ENCODE peak calls at places on chromosomes 12 and 14, in five cellular contexts. R is BE2C, H is testis, E is fibroblast of lung, P is transverse colon. B is an unnamed sample.

GRCh38 chr14:100531591-100532121 is 55.6 kb downstream of the BEGAIN start:
- DNase-seq in E (no peak), R (peak; percentile 10), P (no peak), H (no peak), B (no peak)

GRCh38 chr14:22047105-22047504 is 373.5 kb upstream of the OR4E1 start:
- DNase-seq in H (peak; percentile 31), P (no peak), E (no peak), R (no peak), B (peak; percentile 31)

GRCh38 chr14:85387181-85387580 is 142.8 kb upstream of the FLRT2 start:
- DNase-seq in H (no peak), E (no peak), P (no peak), R (no peak), B (no peak)

GRCh38 chr12:26564391-26564790 is 268.6 kb downstream of the ITPR2 start:
- DNase-seq in P (no peak), H (no peak), R (no peak), E (peak; percentile 79), B (no peak)

GRCh38 chr12:124388679-124389536 is 94.0 kb downstream of the RFLNA start:
- DNase-seq in P (peak; percentile 85), H (peak; percentile 92), E (peak; percentile 91), R (peak; percentile 89), B (peak; percentile 88)

GRCh38 chr14:87811246-87811645 is 181.7 kb downstream of the GALC start:
- DNase-seq in H (no peak), P (no peak), E (no peak), R (no peak), B (no peak)

GRCh38 chr12:26661399-26661798 is 171.6 kb downstream of the ITPR2 start:
- DNase-seq in P (no peak), E (no peak), R (no peak), H (no peak), B (no peak)

GRCh38 chr12:6742833-6743232 is 10.1 kb downstream of the MLF2 start:
- DNase-seq in R (no peak), P (no peak), H (no peak), E (no peak), B (no peak)

GRCh38 chr14:104723651-104724406 is at the start of gene ADSS1:
- DNase-seq in E (peak; percentile 32), H (peak; percentile 67), P (peak; percentile 74), R (peak; percentile 67), B (peak; percentile 66)

GRCh38 chr12:571795-572531 is 91.3 kb downstream of the NINJ2 start:
- DNase-seq in H (peak; percentile 73), E (no peak), P (no peak), R (no peak), B (no peak)

GRCh38 chr14:21219561-21220111 is 49.6 kb downstream of the HNRNPC start:
- DNase-seq in E (no peak), P (no peak), H (no peak), R (no peak), B (no peak)

GRCh38 chr12:93247313-93248057 is 130.2 kb upstream of the NUDT4 start:
- DNase-seq in E (peak; percentile 49), R (no peak), P (no peak), H (peak; percentile 17), B (no peak)

GRCh38 chr12:46214668-46215429 is 54.0 kb downstream of the SLC38A1 start:
- DNase-seq in H (no peak), R (no peak), P (peak; percentile 66), E (peak; percentile 25), B (peak; percentile 45)

GRCh38 chr14:89399594-89400068 is 17.4 kb downstream of the FOXN3 start:
- DNase-seq in P (no peak), R (peak; percentile 55), E (peak; percentile 89), H (no peak), B (no peak)

GRCh38 chr14:80278293-80279037 is 67.2 kb upstream of the DIO2 start:
- DNase-seq in P (no peak), H (no peak), E (peak; percentile 71), R (no peak), B (peak; percentile 8)

GRCh38 chr14:59847711-59848110 is 22.9 kb downstream of the RTN1 start:
- DNase-seq in E (no peak), P (no peak), R (no peak), H (no peak), B (no peak)

GRCh38 chr14:92797935-92798653 is 4.0 kb downstream of the GOLGA5 start:
- DNase-seq in H (no peak), R (no peak), E (no peak), P (no peak), B (no peak)

GRCh38 chr12:76762556-76762955 is 1.4 kb upstream of the ZDHHC17 start:
- DNase-seq in H (no peak), P (no peak), E (no peak), R (no peak), B (no peak)

GRCh38 chr12:78229491-78230209 is 399.0 kb downstream of the NAV3 start:
- DNase-seq in P (peak; percentile 44), H (peak; percentile 66), R (peak; percentile 62), E (peak; percentile 54), B (peak; percentile 43)

GRCh38 chr14:101835166-101835557 is 73.7 kb downstream of the PPP2R5C start:
- DNase-seq in R (no peak), E (peak; percentile 52), P (no peak), H (no peak), B (no peak)

GRCh38 chr12:122029620-122030426 is 8.1 kb downstream of the BCL7A start:
- DNase-seq in P (no peak), E (no peak), H (peak; percentile 79), R (no peak), B (no peak)

GRCh38 chr12:104213952-104214351 is 1.6 kb upstream of the TXNRD1 start:
- DNase-seq in E (peak; percentile 86), H (no peak), P (no peak), R (no peak), B (no peak)

GRCh38 chr14:90728951-90729350 is 87.3 kb downstream of the TTC7B start:
- DNase-seq in P (no peak), H (no peak), R (no peak), E (no peak), B (no peak)

GRCh38 chr12:5648692-5649338 is 216.9 kb downstream of the NTF3 start:
- DNase-seq in H (no peak), E (peak; percentile 19), P (no peak), R (no peak), B (peak; percentile 73)

GRCh38 chr14:38964630-38965029 is 138.4 kb downstream of the SEC23A start:
- DNase-seq in R (no peak), H (no peak), E (peak; percentile 79), P (no peak), B (no peak)

GRCh38 chr14:69643430-69644200 is 32.2 kb downstream of the SUSD6 start:
- DNase-seq in P (peak; percentile 86), E (peak; percentile 83), R (no peak), H (no peak), B (peak; percentile 95)

GRCh38 chr12:111529424-111530368 is 69.4 kb downstream of the ATXN2 start:
- DNase-seq in P (peak; percentile 41), R (peak; percentile 58), E (peak; percentile 56), H (no peak), B (peak; percentile 50)

GRCh38 chr12:3218150-3218845 is 141.1 kb downstream of the TSPAN9 start:
- DNase-seq in R (peak; percentile 85), E (peak; percentile 76), P (peak; percentile 45), H (peak; percentile 87), B (no peak)

GRCh38 chr12:133120385-133121191 is 9.5 kb downstream of the ZNF891 start:
- DNase-seq in H (no peak), R (no peak), P (no peak), E (no peak), B (no peak)
- H3K9me3 ChIP-seq in H (no peaks in the 10 kb centered on the region), R (peaks cover 25% of the 10 kb centered on the region), P (peaks cover 100% of the 10 kb centered on the region), E (no peaks in the 10 kb centered on the region), B (peaks cover 8% of the 10 kb centered on the region)

DNA sequence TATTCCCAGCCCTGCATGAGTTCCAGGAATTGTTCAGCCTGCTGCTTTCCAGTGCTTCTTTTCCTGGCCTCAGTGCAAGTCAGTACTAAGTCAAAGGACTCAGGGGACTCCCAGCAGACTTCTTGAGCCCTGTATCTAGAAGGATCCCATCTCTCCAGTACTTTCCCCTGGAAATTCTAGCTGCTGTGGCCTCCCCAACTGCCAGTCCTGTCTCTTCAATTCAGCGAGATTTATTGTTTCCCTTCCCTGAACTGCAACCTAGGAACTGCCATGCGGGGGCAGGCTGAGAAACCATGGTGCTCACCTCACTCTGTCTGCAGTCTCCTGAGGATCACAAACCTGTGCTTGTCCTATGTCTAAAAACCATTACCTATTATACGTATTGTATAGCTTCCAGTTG is 31.8 kb downstream of the ZNF605 start:
- DNase-seq in R (no peak), E (no peak), H (no peak), P (no peak), B (no peak)
- H3K9me3 ChIP-seq in R (peaks cover 16% of the 10 kb centered on the region), E (peaks cover 8% of the 10 kb centered on the region), H (no peaks in the 10 kb centered on the region), P (peaks cover 99% of the 10 kb centered on the region), B (peaks cover 11% of the 10 kb centered on the region)

GRCh38 chr12:34124608-34125007 is 102.3 kb downstream of the ALG10 start:
- DNase-seq in H (peak; percentile 50), P (no peak), E (no peak), R (no peak), B (no peak)

GRCh38 chr12:34121360-34121759 is 99.1 kb downstream of the ALG10 start:
- DNase-seq in P (no peak), H (no peak), R (no peak), E (no peak), B (no peak)

DNA sequence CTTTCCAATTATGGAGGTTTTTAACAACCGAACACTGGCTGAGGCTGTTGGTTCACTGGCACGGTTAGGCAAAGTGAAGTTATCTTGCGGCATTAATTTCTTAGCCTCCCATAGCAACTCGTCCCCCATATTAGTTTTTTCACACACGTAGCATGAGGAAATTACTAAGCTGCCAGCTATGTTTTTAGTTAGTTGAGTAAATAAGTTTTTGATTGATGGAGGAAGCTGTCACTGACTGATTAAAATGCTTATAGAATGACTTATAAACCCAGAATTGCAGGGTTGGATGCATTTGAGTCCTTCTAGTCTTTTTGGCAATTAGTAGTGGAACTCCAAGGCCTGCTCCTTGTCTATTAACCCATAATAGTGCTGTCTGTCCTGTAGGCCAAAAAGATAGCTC is 97.1 kb downstream of the ALG10 start:
- DNase-seq in R (no peak), H (no peak), E (no peak), P (no peak), B (no peak)
- H3K9me3 ChIP-seq in R (no peaks in the 10 kb centered on the region), H (no peaks in the 10 kb centered on the region), E (no peaks in the 10 kb centered on the region), P (no peaks in the 10 kb centered on the region), B (no peaks in the 10 kb centered on the region)

GRCh38 chr12:34607520-34608195 is 585.4 kb downstream of the ALG10 start:
- DNase-seq in E (no peak), H (no peak), R (no peak), P (no peak), B (no peak)

GRCh38 chr12:34604631-34605509 is 582.6 kb downstream of the ALG10 start:
- DNase-seq in H (no peak), E (no peak), R (no peak), P (no peak), B (no peak)

GRCh38 chr12:34605510-34605887 is 583.2 kb downstream of the ALG10 start:
- DNase-seq in P (no peak), H (no peak), E (no peak), R (no peak), B (no peak)

GRCh38 chr12:34605955-34606748 is 583.9 kb downstream of the ALG10 start:
- DNase-seq in R (no peak), H (no peak), P (no peak), E (no peak), B (no peak)

GRCh38 chr12:34606749-34607519 is 584.6 kb downstream of the ALG10 start:
- DNase-seq in E (no peak), H (no peak), P (no peak), R (no peak), B (no peak)
- H3K9me3 ChIP-seq in E (no peaks in the 10 kb centered on the region), H (no peaks in the 10 kb centered on the region), P (peaks cover 40% of the 10 kb centered on the region), R (no peaks in the 10 kb centered on the region), B (no peaks in the 10 kb centered on the region)

GRCh38 chr12:133105620-133106019 is 24.5 kb downstream of the ZNF891 start:
- DNase-seq in E (no peak), P (no peak), H (no peak), R (no peak), B (no peak)
- H3K9me3 ChIP-seq in E (peaks cover 7% of the 10 kb centered on the region), P (peaks cover 100% of the 10 kb centered on the region), H (no peaks in the 10 kb centered on the region), R (peaks cover 25% of the 10 kb centered on the region), B (no peaks in the 10 kb centered on the region)

B was measured in small intestine.